ENCODE peak calls at places on chromosomes 3 and 15, in seven cellular contexts. R is CD4-positive, CD25-positive, alpha-beta regulatory T cell; H is cardiac muscle cell; O is psoas muscle; I is prostate gland; D is heart right ventricle; V is PC-3. Y is an unnamed sample. For H3K4me1 and H3K27me3, the result is how much of the 10 kb centered on the place peaks cover.

GRCh38 chr15:89813381-89814111 is 1.1 kb downstream of the ANPEP start:
- DNase-seq in I (no peak), R (no peak), H (no peak), V (no peak), O (no peak), D (no peak), Y (no peak)

GRCh38 chr3:8713901-8714759 is 19.5 kb upstream of the CAV3 start:
- DNase-seq in H (peak), R (no peak), I (no peak), D (no peak), O (no peak), V (no peak), Y (no peak)

GRCh38 chr3:124292329-124292728 is 300.4 kb upstream of the ROPN1 start:
- DNase-seq in H (no peak), I (no peak), V (peak), R (no peak), O (no peak), D (no peak), Y (no peak)

GRCh38 chr3:104561324-104561723 is 805.4 kb upstream of the ALCAM start:
- DNase-seq in O (no peak), H (no peak), D (no peak), R (no peak), V (no peak), I (no peak), Y (no peak)

GRCh38 chr3:13654330-13655073 is 105.6 kb downstream of the FBLN2 start:
- DNase-seq in H (no peak), V (no peak), D (no peak), O (peak), I (no peak), R (no peak), Y (no peak)

GRCh38 chr15:38625886-38626285 is 61.3 kb upstream of the RASGRP1 start:
- DNase-seq in R (no peak), H (no peak), V (no peak), O (no peak), I (no peak), D (no peak), Y (no peak)

GRCh38 chr15:66954601-66955000 is 110.8 kb upstream of the SMAD3 start:
- DNase-seq in O (no peak), H (no peak), D (no peak), V (no peak), I (no peak), R (no peak), Y (no peak)

GRCh38 chr15:69524296-69524695 is 71.7 kb downstream of the RPLP1 start:
- DNase-seq in V (no peak), O (no peak), H (no peak), D (no peak), I (no peak), R (no peak), Y (peak)

GRCh38 chr3:19074257-19074938 is 73.9 kb upstream of the KCNH8 start:
- DNase-seq in O (no peak), D (no peak), R (no peak), V (no peak), H (no peak), I (no peak), Y (peak)

GRCh38 chr15:96409231-96410138 is 79.0 kb downstream of the NR2F2 start:
- DNase-seq in H (peak), D (no peak), I (no peak), O (no peak), V (no peak), R (no peak), Y (no peak)

GRCh38 chr3:152524198-152525140 is 255.7 kb downstream of the MBNL1 start:
- DNase-seq in D (no peak), H (peak), V (peak), I (peak), R (peak), O (no peak), Y (peak)

GRCh38 chr3:157100079-157100477 is 59.9 kb downstream of the CCNL1 start:
- DNase-seq in R (no peak), O (no peak), H (no peak), I (no peak), V (no peak), D (no peak), Y (no peak)

GRCh38 chr3:55423888-55424287 is 63.2 kb downstream of the WNT5A start:
- DNase-seq in D (no peak), O (no peak), V (no peak), H (peak), R (no peak), I (peak), Y (no peak)

GRCh38 chr3:127677541-127678314 is 5.0 kb downstream of the ABTB1 start:
- DNase-seq in V (no peak), D (no peak), R (no peak), I (no peak), O (no peak), H (no peak), Y (no peak)

GRCh38 chr3:129259612-129260477 is 10.4 kb downstream of the COPG1 start:
- DNase-seq in H (no peak), D (no peak), O (no peak), V (no peak), I (no peak), R (no peak), Y (no peak)

GRCh38 chr15:66261056-66261455 is 7.5 kb upstream of the MEGF11 start:
- DNase-seq in I (peak), O (no peak), R (no peak), H (peak), D (no peak), V (no peak), Y (no peak)

GRCh38 chr15:69782809-69783208 is 314.9 kb downstream of the TLE3 start:
- DNase-seq in V (no peak), I (no peak), D (no peak), R (no peak), H (no peak), O (no peak), Y (no peak)

GRCh38 chr15:71335591-71335990 is 220.3 kb downstream of the THSD4 start:
- DNase-seq in I (no peak), V (no peak), O (no peak), R (no peak), H (no peak), D (no peak), Y (no peak)

GRCh38 chr3:73412020-73412419 is 212.7 kb downstream of the PDZRN3 start:
- DNase-seq in O (no peak), D (no peak), I (no peak), R (no peak), V (no peak), H (no peak), Y (no peak)

GRCh38 chr3:150308481-150308918 is 99.6 kb upstream of the TSC22D2 start:
- DNase-seq in D (no peak), I (no peak), O (no peak), R (no peak), H (peak), V (no peak), Y (no peak)

GRCh38 chr15:44215594-44215993 is 20.5 kb upstream of the FRMD5 start:
- DNase-seq in O (no peak), V (peak), H (peak), R (no peak), I (no peak), D (no peak), Y (no peak)

GRCh38 chr3:170372190-170372879 is 14.8 kb downstream of the SKIL start:
- DNase-seq in D (no peak), O (no peak), H (no peak), I (no peak), R (no peak), V (no peak), Y (no peak)

GRCh38 chr3:139118835-139119234 is 74.1 kb upstream of the PRR23C start:
- DNase-seq in O (no peak), D (no peak), I (no peak), H (no peak), R (no peak), V (no peak), Y (no peak)

GRCh38 chr15:58985443-58985842 is 2.0 kb upstream of the RNF111 start:
- DNase-seq in H (peak), O (peak), D (no peak), R (no peak), V (no peak), I (no peak), Y (no peak)

GRCh38 chr3:172675371-172676193 is 35.3 kb downstream of the NCEH1 start:
- DNase-seq in O (no peak), V (peak), I (no peak), H (peak), R (peak), D (no peak), Y (peak)

GRCh38 chr3:178159691-178160090 is 376.5 kb upstream of the KCNMB2 start:
- DNase-seq in I (no peak), R (no peak), V (no peak), D (no peak), H (peak), O (no peak), Y (peak)

GRCh38 chr3:38438421-38438820 is 15.3 kb upstream of the ACVR2B start:
- DNase-seq in R (peak), H (peak), D (no peak), V (peak), O (no peak), I (no peak), Y (no peak)

DNA sequence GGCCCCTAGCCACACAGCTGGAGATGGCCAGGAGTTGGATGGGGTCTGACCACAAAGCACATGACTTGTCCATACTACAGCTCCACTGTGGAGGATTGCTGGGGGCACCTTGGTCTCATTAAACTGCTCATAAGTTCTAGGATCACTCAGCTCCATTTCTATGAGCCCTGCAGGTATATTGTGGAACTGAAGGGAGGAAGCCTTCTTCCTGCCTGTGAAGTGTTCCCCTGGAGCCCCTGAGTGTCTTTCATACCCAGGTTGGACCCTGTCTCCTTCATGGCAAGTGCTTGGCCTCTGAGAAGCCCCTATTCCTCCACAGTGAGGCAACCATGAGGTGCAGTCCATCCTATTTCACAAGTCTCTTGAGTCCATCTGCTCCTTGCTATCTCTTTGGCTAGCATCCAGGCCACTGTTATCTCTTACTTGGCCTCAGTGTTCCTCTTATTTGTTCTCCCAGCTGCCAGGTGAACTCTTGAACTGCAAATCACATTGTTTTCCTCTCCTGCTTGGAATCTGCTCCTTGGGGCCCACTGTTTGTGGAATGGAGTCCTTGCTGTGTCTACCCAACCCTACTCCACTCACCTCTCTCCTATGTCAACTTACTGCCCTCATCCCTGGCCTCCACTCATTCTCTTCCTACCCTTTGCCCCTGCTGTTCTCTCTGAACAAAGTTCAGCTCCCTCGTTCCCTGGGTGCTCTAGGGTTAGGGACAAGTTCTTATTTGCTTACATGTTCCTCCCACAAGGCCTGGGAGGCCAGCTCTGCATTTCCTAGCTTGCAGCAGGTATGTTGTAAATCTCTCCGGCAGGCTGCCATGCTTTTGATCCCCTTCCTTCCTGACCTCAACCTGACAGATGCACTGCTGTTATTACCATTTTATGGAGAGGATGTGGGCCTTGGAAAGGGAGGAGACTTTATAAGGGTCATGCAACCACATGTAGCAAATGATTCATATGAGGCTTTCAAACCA is 1.2 kb downstream of the ACOX2 start:
- DNase-seq in V (peak), O (no peak), R (no peak), H (peak), I (peak), D (no peak), Y (no peak)
- H3K4me3 ChIP-seq in V (no peak), O (peak), R (no peak), H (no peak), I (no peak), D (peak), Y (no peak)

GRCh38 chr3:66470956-66471686 is 29.7 kb downstream of the LRIG1 start:
- DNase-seq in V (no peak), D (no peak), R (no peak), H (no peak), I (no peak), O (no peak), Y (no peak)

GRCh38 chr3:66470285-66470684 is 30.5 kb downstream of the LRIG1 start:
- DNase-seq in H (no peak), R (no peak), O (no peak), V (no peak), I (no peak), D (no peak), Y (no peak)

GRCh38 chr3:66473181-66473580 is 27.6 kb downstream of the LRIG1 start:
- DNase-seq in H (peak), V (no peak), R (no peak), I (no peak), D (no peak), O (no peak), Y (no peak)

GRCh38 chr3:66473637-66474036 is 27.2 kb downstream of the LRIG1 start:
- DNase-seq in H (peak), R (no peak), I (peak), V (peak), O (no peak), D (no peak), Y (no peak)

GRCh38 chr3:66472313-66473134 is 28.3 kb downstream of the LRIG1 start:
- DNase-seq in H (peak), R (peak), V (peak), I (peak), D (no peak), O (no peak), Y (no peak)
- H3K4me1 ChIP-seq in H (under half), R (half or more), V (under half), I (under half), D (under half), O (half or more), Y (under half)

DNA sequence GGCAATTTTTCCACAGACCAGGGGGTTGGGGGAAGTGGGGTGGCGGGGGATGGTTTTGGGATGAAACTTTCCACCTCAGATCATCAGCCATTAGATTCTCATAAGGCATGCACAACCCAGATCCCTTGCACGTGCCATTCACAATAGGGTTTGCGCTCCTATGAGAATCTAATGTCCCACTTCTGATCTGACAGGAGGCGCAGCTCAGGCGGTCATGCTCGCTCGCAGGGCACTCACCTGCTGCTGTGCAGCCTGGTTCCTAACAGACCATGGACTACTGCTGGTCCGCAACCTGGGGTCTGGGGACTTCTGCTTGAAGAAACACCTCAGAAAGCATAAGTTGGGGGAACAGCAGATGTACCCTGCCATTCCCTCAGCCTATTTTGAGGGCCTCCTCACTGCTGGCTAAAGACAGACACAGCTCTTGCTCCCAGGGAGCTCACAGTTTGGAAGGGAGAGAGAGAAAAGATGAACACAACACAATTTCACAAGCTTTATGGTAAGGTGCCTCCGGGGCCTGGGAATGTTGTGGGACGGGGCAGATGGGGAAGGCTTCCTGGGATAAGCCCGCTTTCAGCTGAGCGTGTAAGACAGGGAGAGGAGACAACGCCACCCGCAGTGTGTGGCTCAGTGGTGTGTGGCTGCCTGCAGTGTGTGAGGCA is 285.2 kb downstream of the ADAMTS17 start:
- DNase-seq in O (no peak), H (no peak), I (no peak), R (no peak), V (no peak), D (no peak), Y (no peak)
- H3K27me3 ChIP-seq in O (under half), H (under half), I (under half), R (under half), V (under half), D (under half), Y (under half)

GRCh38 chr3:57000012-57000411 is 60.5 kb upstream of the SPATA12 start:
- DNase-seq in R (no peak), H (no peak), D (no peak), O (no peak), V (no peak), I (no peak), Y (no peak)

GRCh38 chr3:56997675-56998074 is 62.8 kb upstream of the SPATA12 start:
- DNase-seq in H (peak), I (no peak), D (no peak), R (no peak), O (no peak), V (no peak), Y (no peak)

GRCh38 chr3:57001356-57001755 is 59.1 kb upstream of the SPATA12 start:
- DNase-seq in V (no peak), D (no peak), H (no peak), O (no peak), R (no peak), I (no peak), Y (no peak)

GRCh38 chr3:56999547-56999946 is 60.9 kb upstream of the SPATA12 start:
- DNase-seq in O (no peak), V (no peak), R (no peak), I (no peak), H (peak), D (no peak), Y (no peak)

DNA sequence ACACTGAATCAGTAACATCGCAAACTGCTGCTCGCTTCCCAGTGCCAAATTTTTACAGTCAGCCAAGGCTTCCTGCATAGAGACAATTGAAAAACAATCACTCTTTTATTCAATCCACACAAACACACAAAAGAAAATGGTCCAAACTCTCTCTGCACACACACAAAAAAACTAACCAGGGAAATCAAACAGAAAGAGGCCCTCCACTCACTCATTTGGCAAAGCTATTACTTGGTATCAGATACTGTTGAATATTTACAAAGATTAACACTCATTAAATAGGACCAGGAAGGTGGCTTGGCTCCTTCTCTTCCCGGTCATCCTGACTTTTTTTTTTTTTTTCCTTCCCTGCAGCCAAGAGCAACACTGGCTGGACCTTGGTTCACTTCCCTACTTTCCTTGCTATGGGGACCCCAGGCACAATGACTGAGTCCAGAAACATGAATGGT is 62.4 kb upstream of the SPATA12 start:
- DNase-seq in H (no peak), V (no peak), O (no peak), D (no peak), I (no peak), R (no peak), Y (no peak)
- H3K4me3 ChIP-seq in H (no peak), V (no peak), O (no peak), D (no peak), I (no peak), R (no peak), Y (no peak)

GRCh38 chr15:77048135-77048866 is 22.6 kb downstream of the TSPAN3 start:
- DNase-seq in R (no peak), O (no peak), V (no peak), H (no peak), D (no peak), I (no peak), Y (no peak)
- H3K4me1 ChIP-seq in R (under half), O (under half), V (under half), H (under half), D (under half), I (under half), Y (under half)

Y was measured in HAP-1.